ENCODE peak calls at places on chromosomes 3 and 15, in five cellular contexts. V is OCI-LY7; P is left lung; K is MM.1S; H is CD8-positive, alpha-beta T cell. L is an unnamed sample.

GRCh38 chr3:179732661-179733348 is 80.0 kb downstream of the USP13 start:
- DNase-seq in V (no peak), P (no peak), K (no peak), H (no peak), L (no peak)

GRCh38 chr3:157405457-157405856 is 31.2 kb upstream of the PTX3 start:
- DNase-seq in V (no peak), P (no peak), K (no peak), H (no peak), L (no peak)

GRCh38 chr3:59290358-59290757 is 240.5 kb upstream of the CFAP20DC start:
- DNase-seq in V (no peak), P (no peak), K (no peak), H (no peak), L (no peak)

GRCh38 chr3:187016639-187017345 is 86.5 kb downstream of the ST6GAL1 start:
- DNase-seq in V (peak; percentile 69), P (no peak), K (no peak), H (no peak), L (peak; percentile 83)

GRCh38 chr15:68485721-68486360 is 53.9 kb upstream of the ITGA11 start:
- DNase-seq in V (no peak), P (no peak), K (no peak), H (no peak), L (no peak)

GRCh38 chr3:170908235-170909116 is at the start of gene EIF5A2:
- DNase-seq in V (peak; percentile 98), P (peak; percentile 92), K (peak; percentile 98), H (peak; percentile 94), L (peak; percentile 98)

GRCh38 chr15:80246425-80246894 is 5.6 kb downstream of the CTXND1 start:
- DNase-seq in V (no peak), P (no peak), K (no peak), H (no peak), L (no peak)

GRCh38 chr15:31352283-31352880 is 25.7 kb downstream of the KLF13 start:
- DNase-seq in V (no peak), P (peak; percentile 83), K (peak; percentile 76), H (no peak), L (no peak)

GRCh38 chr3:108024146-108024836 is 66.5 kb downstream of the CD47 start:
- DNase-seq in V (no peak), P (no peak), K (no peak), H (no peak), L (no peak)

GRCh38 chr3:113002676-113003075 is 11.9 kb downstream of the GTPBP8 start:
- DNase-seq in V (peak; percentile 8), P (no peak), K (no peak), H (no peak), L (no peak)

GRCh38 chr15:27592036-27592725 is 506.9 kb downstream of the OCA2 start:
- DNase-seq in V (no peak), P (no peak), K (peak; percentile 53), H (no peak), L (peak; percentile 6)

GRCh38 chr15:66614456-66615174 is 48.8 kb upstream of the LCTL start:
- DNase-seq in V (no peak), P (no peak), K (no peak), H (no peak), L (peak; percentile 66)

GRCh38 chr3:53794597-53794996 is 51.6 kb downstream of the CHDH start:
- DNase-seq in V (no peak), P (no peak), K (no peak), H (no peak), L (no peak)

GRCh38 chr15:47523669-47524068 is 193.6 kb upstream of the SEMA6D start:
- DNase-seq in V (no peak), P (no peak), K (no peak), H (no peak), L (peak; percentile 49)

GRCh38 chr3:115518100-115518852 is 105.0 kb upstream of the GAP43 start:
- DNase-seq in V (no peak), P (peak; percentile 17), K (no peak), H (no peak), L (no peak)

GRCh38 chr3:127035672-127036071 is 52.8 kb downstream of the PLXNA1 start:
- DNase-seq in V (no peak), P (peak; percentile 91), K (no peak), H (no peak), L (no peak)

GRCh38 chr3:107488942-107489341 is 33.8 kb upstream of the BBX start:
- DNase-seq in V (no peak), P (no peak), K (no peak), H (no peak), L (no peak)

DNA sequence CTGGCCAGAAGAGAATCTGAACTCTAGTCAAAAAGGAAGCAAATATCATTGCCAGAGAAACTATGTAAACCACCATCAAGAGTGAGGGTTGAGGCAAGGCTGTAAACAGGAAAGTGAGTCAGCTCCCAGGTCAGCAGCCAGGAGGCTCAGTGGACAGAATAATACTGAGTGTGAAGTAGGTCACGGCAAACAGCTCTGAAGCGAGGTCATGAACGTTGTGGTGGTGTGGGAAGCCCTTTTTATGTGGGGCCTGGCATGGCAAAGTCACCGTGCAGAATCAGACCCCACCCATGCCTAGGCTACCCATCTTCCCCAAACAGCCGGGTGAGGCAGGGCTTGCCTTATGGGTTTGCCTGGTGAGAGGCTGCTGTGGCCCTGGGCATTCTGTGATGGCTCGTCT is 43.9 kb downstream of the THBS1 start:
- DNase-seq in V (no peak), P (no peak), K (peak; percentile 80), H (peak; percentile 46), L (peak; percentile 82)
- TF ChIP-seq CTCF in V (no peak), P (no peak), K (no peak), H (no peak), L (no peak)

DNA sequence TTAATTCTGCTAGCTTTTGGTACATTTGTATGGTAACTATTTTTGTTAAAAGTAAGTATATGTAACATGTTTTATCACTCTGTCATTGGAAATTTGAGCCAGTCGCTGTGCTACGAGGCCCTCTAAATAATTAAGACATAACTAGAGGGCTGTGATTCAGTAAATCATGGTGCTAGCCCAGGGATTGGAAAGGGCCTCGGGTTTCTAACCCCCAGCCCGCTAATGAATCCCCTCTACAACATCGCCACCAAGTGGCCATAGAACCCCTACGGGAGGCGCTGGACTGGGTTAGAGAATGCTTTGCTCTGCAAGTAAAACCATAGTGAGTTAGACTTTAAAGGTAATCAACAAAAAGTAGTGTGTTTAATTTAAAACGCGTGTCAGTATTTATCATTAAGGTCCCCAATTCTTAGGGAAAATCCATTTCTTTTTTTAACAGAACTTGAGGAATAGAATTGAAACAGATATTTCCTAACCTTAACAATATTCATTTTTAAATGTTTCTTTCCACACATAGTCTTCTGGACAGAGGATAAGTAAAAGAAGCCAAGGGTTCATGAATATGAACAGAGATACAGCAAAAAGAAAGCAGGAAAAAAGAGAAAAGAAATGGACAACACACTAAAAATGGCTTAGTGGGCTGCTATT is 744.7 kb downstream of the EPHA3 start:
- DNase-seq in V (peak; percentile 2), P (no peak), K (no peak), H (no peak), L (peak; percentile 47)
- TF ChIP-seq CTCF in V (peak; percentile 65), P (no peak), K (peak; percentile 22), H (no peak), L (peak; percentile 72)

GRCh38 chr15:101269479-101270223 is 7.6 kb downstream of the SELENOS start:
- DNase-seq in V (no peak), P (no peak), K (no peak), H (no peak), L (peak; percentile 48)
- TF ChIP-seq CTCF in V (peak; percentile 57), P (no peak), K (peak; percentile 33), H (no peak), L (peak; percentile 69)

GRCh38 chr15:64749999-64750657 is 25.3 kb downstream of the RBPMS2 start:
- DNase-seq in V (no peak), P (no peak), K (no peak), H (no peak), L (no peak)

GRCh38 chr15:64748251-64748650 is 27.1 kb downstream of the RBPMS2 start:
- DNase-seq in V (no peak), P (peak; percentile 45), K (no peak), H (no peak), L (no peak)

GRCh38 chr15:64749167-64749566 is 26.2 kb downstream of the RBPMS2 start:
- DNase-seq in V (no peak), P (no peak), K (no peak), H (no peak), L (no peak)

GRCh38 chr15:64753419-64754185 is 21.8 kb downstream of the RBPMS2 start:
- DNase-seq in V (no peak), P (no peak), K (no peak), H (no peak), L (no peak)

DNA sequence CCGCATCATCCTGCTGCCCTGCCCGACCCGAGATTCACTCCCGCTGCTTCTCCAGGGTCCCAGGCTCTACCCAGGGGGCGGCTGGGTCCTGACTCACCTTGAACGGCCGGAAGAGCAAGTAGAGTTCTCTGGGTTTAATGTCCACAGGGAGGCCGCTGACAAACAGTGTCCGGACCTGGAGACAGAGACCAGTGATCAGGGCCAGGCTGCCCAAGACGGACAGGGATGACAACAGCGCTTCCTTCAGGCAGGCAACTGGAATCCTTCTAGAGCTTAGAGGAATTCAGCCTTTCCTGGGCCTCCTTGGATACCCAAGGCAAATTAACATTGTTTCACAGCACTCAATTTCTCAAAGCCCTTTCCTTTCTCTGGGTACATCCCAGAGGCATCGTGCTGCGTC is 23.9 kb downstream of the RBPMS2 start:
- DNase-seq in V (no peak), P (no peak), K (no peak), H (no peak), L (no peak)
- TF ChIP-seq CTCF in V (no peak), P (no peak), K (no peak), H (no peak), L (no peak)

GRCh38 chr3:57864853-57865252 is 108.7 kb downstream of the SLMAP start:
- DNase-seq in V (peak; percentile 8), P (no peak), K (no peak), H (no peak), L (peak; percentile 19)
- TF ChIP-seq CTCF in V (peak; percentile 70), P (no peak), K (no peak), H (no peak), L (peak; percentile 12)

GRCh38 chr3:190811775-190812480 is 50.6 kb downstream of the GMNC start:
- DNase-seq in V (peak; percentile 69), P (no peak), K (peak; percentile 83), H (no peak), L (peak; percentile 70)
- TF ChIP-seq CTCF in V (peak; percentile 93), P (peak; percentile 34), K (peak; percentile 94), H (no peak), L (peak; percentile 60)

GRCh38 chr3:47666118-47666517 is 87.5 kb upstream of the CSPG5 start:
- DNase-seq in V (no peak), P (no peak), K (no peak), H (no peak), L (no peak)

GRCh38 chr3:47663630-47664240 is 85.1 kb upstream of the CSPG5 start:
- DNase-seq in V (no peak), P (no peak), K (no peak), H (no peak), L (peak; percentile 58)

GRCh38 chr3:47661121-47661752 is 82.6 kb upstream of the CSPG5 start:
- DNase-seq in V (no peak), P (no peak), K (no peak), H (no peak), L (peak; percentile 18)

GRCh38 chr3:47669026-47669749 is 90.5 kb upstream of the CSPG5 start:
- DNase-seq in V (no peak), P (no peak), K (no peak), H (no peak), L (no peak)

DNA sequence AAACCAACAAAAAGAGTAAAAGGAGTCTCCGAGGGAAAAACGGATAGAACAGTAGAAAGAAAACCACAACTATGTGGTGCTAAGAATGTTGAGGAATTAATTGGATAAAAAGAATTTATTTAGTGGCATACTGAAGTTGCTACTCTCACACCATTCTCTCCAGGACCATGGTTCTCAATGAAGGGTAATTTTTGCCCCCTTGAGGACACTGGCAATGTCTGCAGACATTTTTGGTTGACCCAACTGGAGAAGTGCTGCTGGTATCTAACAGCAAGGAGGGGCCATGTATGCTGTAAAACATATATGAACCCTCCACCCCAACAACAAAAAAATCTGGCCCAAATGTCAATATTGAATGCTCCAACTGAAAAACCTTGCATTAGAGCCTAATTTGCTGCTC is 85.9 kb upstream of the CSPG5 start:
- DNase-seq in V (peak; percentile 38), P (no peak), K (no peak), H (no peak), L (peak; percentile 68)
- TF ChIP-seq CTCF in V (peak; percentile 65), P (no peak), K (peak; percentile 27), H (no peak), L (peak; percentile 33)

L was measured in NB4.